ENCODE peak calls at places on chromosomes 12 and 14, in five cellular contexts. One of them, this sample, is unnamed.
A peak's percentile ranks its signal among the peaks of the same experiment; 100 is the strongest.

GRCh38 chr12:61804301-61804700 is 455.9 kb upstream of the USP15 start:
- DNase-seq in stomach: no peak
- DNase-seq in foreskin fibroblast: no peak
- DNase-seq in HFF-Myc: no peak
- DNase-seq in AG10803: no peak
- DNase-seq in this sample: no peak

GRCh38 chr12:106051853-106052531 is 86.8 kb downstream of the NUAK1 start:
- DNase-seq in stomach: no peak
- DNase-seq in foreskin fibroblast: no peak
- DNase-seq in HFF-Myc: no peak
- DNase-seq in AG10803: peak; percentile 45
- DNase-seq in this sample: no peak

GRCh38 chr12:4178424-4179184 is 95.0 kb upstream of the CCND2 start:
- DNase-seq in stomach: no peak
- DNase-seq in foreskin fibroblast: no peak
- DNase-seq in HFF-Myc: no peak
- DNase-seq in AG10803: no peak
- DNase-seq in this sample: no peak

GRCh38 chr12:115423546-115423987 is 739.6 kb upstream of the TBX3 start:
- DNase-seq in stomach: no peak
- DNase-seq in foreskin fibroblast: peak; percentile 17
- DNase-seq in HFF-Myc: no peak
- DNase-seq in AG10803: no peak
- DNase-seq in this sample: no peak

GRCh38 chr12:113844495-113845175 is 121.5 kb downstream of the RBM19 start:
- DNase-seq in stomach: no peak
- DNase-seq in foreskin fibroblast: no peak
- DNase-seq in HFF-Myc: no peak
- DNase-seq in AG10803: no peak
- DNase-seq in this sample: no peak

GRCh38 chr14:74793506-74794155 is 30.5 kb downstream of the YLPM1 start:
- DNase-seq in stomach: no peak
- DNase-seq in foreskin fibroblast: peak; percentile 10
- DNase-seq in HFF-Myc: no peak
- DNase-seq in AG10803: peak; percentile 17
- DNase-seq in this sample: peak; percentile 47

GRCh38 chr14:89957791-89958190 is 2.1 kb downstream of the TDP1 start:
- DNase-seq in stomach: no peak
- DNase-seq in foreskin fibroblast: no peak
- DNase-seq in HFF-Myc: no peak
- DNase-seq in AG10803: no peak
- DNase-seq in this sample: no peak

GRCh38 chr12:32512379-32512778 is 113.0 kb downstream of the FGD4 start:
- DNase-seq in stomach: no peak
- DNase-seq in foreskin fibroblast: no peak
- DNase-seq in HFF-Myc: no peak
- DNase-seq in AG10803: no peak
- DNase-seq in this sample: no peak

GRCh38 chr12:56115329-56115728 is 1.1 kb upstream of the RPL41 start:
- DNase-seq in stomach: no peak
- DNase-seq in foreskin fibroblast: no peak
- DNase-seq in HFF-Myc: no peak
- DNase-seq in AG10803: peak; percentile 17
- DNase-seq in this sample: peak; percentile 53

GRCh38 chr14:91038439-91038838 is 22.0 kb downstream of the RPS6KA5 start:
- DNase-seq in stomach: no peak
- DNase-seq in foreskin fibroblast: no peak
- DNase-seq in HFF-Myc: no peak
- DNase-seq in AG10803: peak; percentile 75
- DNase-seq in this sample: peak; percentile 44

GRCh38 chr12:112087055-112087850 is 21.3 kb downstream of the NAA25 start:
- DNase-seq in stomach: no peak
- DNase-seq in foreskin fibroblast: no peak
- DNase-seq in HFF-Myc: no peak
- DNase-seq in AG10803: no peak
- DNase-seq in this sample: peak; percentile 18

GRCh38 chr12:122865268-122866231 is 30.3 kb downstream of the HIP1R start:
- DNase-seq in stomach: peak; percentile 83
- DNase-seq in foreskin fibroblast: no peak
- DNase-seq in HFF-Myc: no peak
- DNase-seq in AG10803: no peak
- DNase-seq in this sample: no peak

GRCh38 chr12:108801736-108802665 is 55.4 kb downstream of the SSH1 start:
- DNase-seq in stomach: no peak
- DNase-seq in foreskin fibroblast: peak; percentile 91
- DNase-seq in HFF-Myc: peak; percentile 65
- DNase-seq in AG10803: peak; percentile 88
- DNase-seq in this sample: peak; percentile 67

DNA sequence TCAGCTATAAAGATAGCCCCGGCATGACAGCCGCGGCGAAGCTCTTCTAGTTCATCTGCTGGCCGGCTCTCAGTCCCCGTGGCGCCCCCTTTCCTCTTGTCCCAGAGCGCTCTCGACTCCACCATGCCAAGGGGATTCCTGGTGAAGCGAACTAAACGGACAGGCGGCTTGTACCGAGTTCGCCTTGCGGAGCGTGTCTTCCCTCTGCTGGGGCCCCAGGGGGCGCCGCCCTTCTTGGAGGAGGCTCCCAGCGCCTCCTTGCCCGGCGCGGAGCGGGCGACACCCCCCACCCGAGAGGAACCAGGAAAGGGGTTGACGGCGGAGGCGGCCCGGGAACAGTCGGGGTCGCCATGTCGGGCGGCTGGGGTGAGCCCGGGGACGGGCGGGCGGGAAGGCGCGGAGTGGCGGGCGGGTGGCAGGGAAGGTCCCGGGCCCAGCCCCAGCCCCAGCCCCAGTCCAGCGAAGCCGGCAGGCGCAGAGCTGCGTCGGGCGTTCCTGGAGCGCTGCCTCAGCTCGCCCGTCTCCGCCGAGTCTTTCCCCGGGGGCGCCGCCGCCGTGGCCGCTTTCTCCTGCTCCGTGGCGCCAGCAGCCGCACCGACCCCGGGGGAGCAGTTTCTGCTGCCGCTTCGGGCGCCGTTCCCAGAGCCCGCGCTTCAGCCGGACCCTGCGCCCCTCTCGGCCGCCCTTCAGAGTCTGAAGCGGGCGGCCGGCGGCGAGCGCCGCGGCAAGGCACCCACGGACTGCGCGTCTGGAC is at the start of gene INSM2:
- DNase-seq in stomach: no peak
- DNase-seq in foreskin fibroblast: no peak
- DNase-seq in HFF-Myc: no peak
- DNase-seq in AG10803: no peak
- DNase-seq in this sample: peak; percentile 10
- TF ChIP-seq CTCF in stomach: no peak
- TF ChIP-seq CTCF in foreskin fibroblast: no peak
- TF ChIP-seq CTCF in HFF-Myc: peak; percentile 4
- TF ChIP-seq CTCF in AG10803: no peak
- TF ChIP-seq CTCF in this sample: no peak

GRCh38 chr14:55355922-55356321 is 55.7 kb downstream of the ATG14 start:
- DNase-seq in stomach: no peak
- DNase-seq in foreskin fibroblast: no peak
- DNase-seq in HFF-Myc: no peak
- DNase-seq in AG10803: no peak
- DNase-seq in this sample: no peak

GRCh38 chr14:55352201-55352600 is 59.4 kb downstream of the ATG14 start:
- DNase-seq in stomach: no peak
- DNase-seq in foreskin fibroblast: no peak
- DNase-seq in HFF-Myc: no peak
- DNase-seq in AG10803: no peak
- DNase-seq in this sample: no peak

GRCh38 chr14:55351111-55351510 is 60.5 kb downstream of the ATG14 start:
- DNase-seq in stomach: no peak
- DNase-seq in foreskin fibroblast: no peak
- DNase-seq in HFF-Myc: no peak
- DNase-seq in AG10803: no peak
- DNase-seq in this sample: no peak

GRCh38 chr14:55354500-55354899 is 57.1 kb downstream of the ATG14 start:
- DNase-seq in stomach: peak; percentile 53
- DNase-seq in foreskin fibroblast: no peak
- DNase-seq in HFF-Myc: no peak
- DNase-seq in AG10803: peak; percentile 24
- DNase-seq in this sample: peak; percentile 71

GRCh38 chr14:55353686-55354467 is 57.8 kb downstream of the ATG14 start:
- DNase-seq in stomach: no peak
- DNase-seq in foreskin fibroblast: no peak
- DNase-seq in HFF-Myc: no peak
- DNase-seq in AG10803: no peak
- DNase-seq in this sample: no peak
- H3K4me3 ChIP-seq in stomach: no peak overlapping the region
- H3K4me3 ChIP-seq in foreskin fibroblast: no peak overlapping the region
- H3K4me3 ChIP-seq in HFF-Myc: no peak overlapping the region
- H3K4me3 ChIP-seq in AG10803: no peak overlapping the region
- H3K4me3 ChIP-seq in this sample: no peak overlapping the region

DNA sequence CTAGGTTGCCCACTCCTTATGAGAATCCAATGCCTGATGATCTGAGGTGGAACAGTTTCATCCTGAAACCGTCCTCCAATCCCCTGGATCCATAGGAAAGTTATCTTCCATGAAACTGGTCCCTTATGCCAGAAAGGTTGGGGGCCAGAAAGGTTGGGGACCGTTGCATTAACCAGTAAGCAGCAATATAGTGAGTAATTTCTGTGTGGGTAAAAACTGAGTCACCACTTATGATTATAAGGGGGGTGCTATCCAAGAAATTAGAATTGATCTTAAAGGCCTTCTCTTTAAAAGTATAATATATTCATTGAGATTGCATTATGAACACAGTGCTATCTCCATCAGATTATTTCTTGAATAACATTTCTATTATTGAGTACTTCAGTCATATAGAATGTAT is 97.2 kb downstream of the PCNX1 start:
- DNase-seq in stomach: no peak
- DNase-seq in foreskin fibroblast: no peak
- DNase-seq in HFF-Myc: no peak
- DNase-seq in AG10803: no peak
- DNase-seq in this sample: no peak
- TF ChIP-seq CTCF in stomach: no peak
- TF ChIP-seq CTCF in foreskin fibroblast: no peak
- TF ChIP-seq CTCF in HFF-Myc: no peak
- TF ChIP-seq CTCF in AG10803: no peak
- TF ChIP-seq CTCF in this sample: no peak

GRCh38 chr14:104690266-104690711 is 871 bp downstream of the INF2 start:
- DNase-seq in stomach: peak; percentile 70
- DNase-seq in foreskin fibroblast: no peak
- DNase-seq in HFF-Myc: no peak
- DNase-seq in AG10803: no peak
- DNase-seq in this sample: no peak

GRCh38 chr14:104688505-104688754 is 988 bp upstream of the INF2 start:
- DNase-seq in stomach: no peak
- DNase-seq in foreskin fibroblast: no peak
- DNase-seq in HFF-Myc: no peak
- DNase-seq in AG10803: no peak
- DNase-seq in this sample: no peak

GRCh38 chr14:104687601-104688504 is 1.6 kb upstream of the INF2 start:
- DNase-seq in stomach: peak; percentile 96
- DNase-seq in foreskin fibroblast: no peak
- DNase-seq in HFF-Myc: no peak
- DNase-seq in AG10803: peak; percentile 46
- DNase-seq in this sample: peak; percentile 66

GRCh38 chr14:104689620-104690265 is 325 bp downstream of the INF2 start:
- DNase-seq in stomach: no peak
- DNase-seq in foreskin fibroblast: no peak
- DNase-seq in HFF-Myc: no peak
- DNase-seq in AG10803: no peak
- DNase-seq in this sample: peak; percentile 31

GRCh38 chr14:104688755-104689619 is at the start of gene INF2:
- DNase-seq in stomach: peak; percentile 72
- DNase-seq in foreskin fibroblast: peak; percentile 52
- DNase-seq in HFF-Myc: no peak
- DNase-seq in AG10803: peak; percentile 47
- DNase-seq in this sample: peak; percentile 65
- H3K4me3 ChIP-seq in stomach: peak within 1 kb of the TSS; percentile 92
- H3K4me3 ChIP-seq in foreskin fibroblast: peak within 1 kb of the TSS; percentile 82
- H3K4me3 ChIP-seq in HFF-Myc: peak within 1 kb of the TSS; percentile 91
- H3K4me3 ChIP-seq in AG10803: peak within 1 kb of the TSS; percentile 82
- H3K4me3 ChIP-seq in this sample: peak within 1 kb of the TSS; percentile 71

GRCh38 chr14:29710015-29710414 is 217.6 kb downstream of the PRKD1 start:
- DNase-seq in stomach: no peak
- DNase-seq in foreskin fibroblast: no peak
- DNase-seq in HFF-Myc: no peak
- DNase-seq in AG10803: peak; percentile 3
- DNase-seq in this sample: peak; percentile 37
- TF ChIP-seq CTCF in stomach: peak; percentile 31
- TF ChIP-seq CTCF in foreskin fibroblast: peak; percentile 22
- TF ChIP-seq CTCF in HFF-Myc: peak; percentile 18
- TF ChIP-seq CTCF in AG10803: peak; percentile 36
- TF ChIP-seq CTCF in this sample: peak; percentile 41

GRCh38 chr12:93145086-93145485 is 216.0 kb upstream of the EEA1 start:
- DNase-seq in stomach: no peak
- DNase-seq in foreskin fibroblast: no peak
- DNase-seq in HFF-Myc: no peak
- DNase-seq in AG10803: peak; percentile 39
- DNase-seq in this sample: no peak
- H3K4me3 ChIP-seq in stomach: no peak overlapping the region
- H3K4me3 ChIP-seq in foreskin fibroblast: no peak overlapping the region
- H3K4me3 ChIP-seq in HFF-Myc: no peak overlapping the region
- H3K4me3 ChIP-seq in AG10803: no peak overlapping the region
- H3K4me3 ChIP-seq in this sample: no peak overlapping the region